ENCODE peak calls at places on chromosomes 12 and 14, in eight cellular contexts. X is IMR-90, H is left ventricle myocardium inferior, I is fibroblast of lung, Q is neuronal stem cell, K is kidney, T is small intestine, G is neural progenitor cell. S is an unnamed sample.

GRCh38 chr12:3049176-3049575 is 28.0 kb upstream of the TSPAN9 start:
- DNase-seq in X (no peak), H (no peak), I (no peak), Q (no peak), K (no peak), T (no peak), G (no peak), S (no peak)

GRCh38 chr12:82325540-82326336 is 32.4 kb downstream of the CCDC59 start:
- DNase-seq in X (no peak), H (no peak), I (no peak), Q (no peak), K (no peak), T (no peak), G (no peak), S (no peak)

GRCh38 chr12:27289414-27289813 is 43.2 kb upstream of the BMAL2 start:
- DNase-seq in X (peak; percentile 20), H (no peak), I (peak; percentile 37), Q (no peak), K (no peak), T (no peak), G (no peak), S (no peak)

GRCh38 chr12:49942921-49943662 is 7.4 kb upstream of the AQP2 start:
- DNase-seq in X (no peak), H (no peak), I (no peak), Q (no peak), K (peak; percentile 72), T (no peak), G (no peak), S (no peak)

GRCh38 chr12:19208456-19208855 is 78.9 kb downstream of the PLEKHA5 start:
- DNase-seq in X (peak; percentile 62), H (no peak), I (no peak), Q (no peak), K (no peak), T (no peak), G (no peak), S (no peak)

GRCh38 chr14:105588236-105588860 is 62.0 kb downstream of the TMEM121 start:
- DNase-seq in X (no peak), H (no peak), I (no peak), Q (no peak), K (peak; percentile 67), T (no peak), G (no peak), S (no peak)

GRCh38 chr12:67508830-67509229 is 139.7 kb upstream of the DYRK2 start:
- DNase-seq in X (no peak), H (no peak), I (peak; percentile 22), Q (no peak), K (no peak), T (peak; percentile 79), G (no peak), S (no peak)

GRCh38 chr12:112018571-112019237 is 5.5 kb downstream of the ERP29 start:
- DNase-seq in X (peak; percentile 92), H (no peak), I (peak; percentile 73), Q (no peak), K (no peak), T (no peak), G (no peak), S (no peak)

GRCh38 chr14:68757618-68758081 is 35.2 kb downstream of the ZFP36L1 start:
- DNase-seq in X (peak; percentile 28), H (peak; percentile 27), I (peak; percentile 33), Q (no peak), K (peak; percentile 87), T (no peak), G (no peak), S (no peak)

GRCh38 chr12:31300341-31300740 is 25.6 kb downstream of the SINHCAF start:
- DNase-seq in X (no peak), H (no peak), I (no peak), Q (no peak), K (no peak), T (no peak), G (no peak), S (no peak)

GRCh38 chr14:68938515-68939423 is 40.3 kb downstream of the ACTN1 start:
- DNase-seq in X (peak; percentile 48), H (peak; percentile 13), I (peak; percentile 56), Q (no peak), K (peak; percentile 85), T (peak; percentile 71), G (no peak), S (peak; percentile 72)

GRCh38 chr12:3119745-3120660 is 42.8 kb downstream of the TSPAN9 start:
- DNase-seq in X (peak; percentile 6), H (peak; percentile 79), I (peak; percentile 65), Q (no peak), K (peak; percentile 91), T (no peak), G (no peak), S (no peak)

GRCh38 chr14:87049886-87050820 is 942.8 kb downstream of the GALC start:
- DNase-seq in X (peak; percentile 47), H (no peak), I (peak; percentile 18), Q (no peak), K (no peak), T (no peak), G (peak; percentile 46), S (peak; percentile 90)

GRCh38 chr14:44847910-44848309 is 113.8 kb downstream of the KLHL28 start:
- DNase-seq in X (peak; percentile 41), H (no peak), I (peak; percentile 46), Q (no peak), K (no peak), T (no peak), G (no peak), S (no peak)

GRCh38 chr12:28184378-28184777 is 5.9 kb upstream of the CCDC91 start:
- DNase-seq in X (no peak), H (no peak), I (no peak), Q (no peak), K (no peak), T (no peak), G (no peak), S (no peak)

GRCh38 chr12:570949-571794 is 92.1 kb downstream of the NINJ2 start:
- DNase-seq in X (peak; percentile 80), H (peak; percentile 73), I (peak; percentile 77), Q (no peak), K (peak; percentile 85), T (peak; percentile 78), G (peak; percentile 47), S (peak; percentile 83)

GRCh38 chr12:15276088-15276698 is 46.1 kb upstream of the PTPRO start:
- DNase-seq in X (peak; percentile 29), H (no peak), I (peak; percentile 19), Q (peak; percentile 56), K (no peak), T (peak; percentile 39), G (peak; percentile 61), S (peak; percentile 57)

DNA sequence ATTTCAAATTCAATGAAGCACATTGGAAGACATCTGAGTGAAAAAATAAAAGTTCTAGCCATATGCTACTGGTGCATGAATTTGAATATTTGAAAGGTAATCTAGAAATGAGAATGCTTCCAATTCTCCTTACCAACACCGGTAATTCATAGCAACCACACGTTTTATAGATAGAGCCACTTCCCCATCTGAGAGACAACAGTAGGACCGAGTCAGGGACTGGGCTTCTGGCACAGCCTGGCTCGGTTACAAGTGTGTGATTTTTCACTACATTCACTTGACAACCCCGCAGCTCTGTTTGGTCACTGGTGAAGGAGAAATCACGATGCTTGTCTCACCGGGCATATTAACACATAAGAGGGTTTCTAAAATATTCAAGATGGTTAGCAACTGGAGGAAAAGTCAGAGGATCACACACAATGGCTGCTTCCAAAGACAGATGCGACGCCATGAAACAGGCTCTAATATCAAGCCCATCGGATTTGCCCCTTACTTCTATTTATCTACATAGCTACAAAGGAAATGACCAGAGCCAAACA is 86.5 kb upstream of the FOXN3 start:
- DNase-seq in X (no peak), H (no peak), I (no peak), Q (no peak), K (no peak), T (no peak), G (no peak), S (no peak)
- H3K27ac ChIP-seq in X (no peak overlapping the region), H (no peak overlapping the region), I (no peak overlapping the region), Q (no peak overlapping the region), K (no peak overlapping the region), T (no peak overlapping the region), G (no peak overlapping the region), S (no peak overlapping the region)

DNA sequence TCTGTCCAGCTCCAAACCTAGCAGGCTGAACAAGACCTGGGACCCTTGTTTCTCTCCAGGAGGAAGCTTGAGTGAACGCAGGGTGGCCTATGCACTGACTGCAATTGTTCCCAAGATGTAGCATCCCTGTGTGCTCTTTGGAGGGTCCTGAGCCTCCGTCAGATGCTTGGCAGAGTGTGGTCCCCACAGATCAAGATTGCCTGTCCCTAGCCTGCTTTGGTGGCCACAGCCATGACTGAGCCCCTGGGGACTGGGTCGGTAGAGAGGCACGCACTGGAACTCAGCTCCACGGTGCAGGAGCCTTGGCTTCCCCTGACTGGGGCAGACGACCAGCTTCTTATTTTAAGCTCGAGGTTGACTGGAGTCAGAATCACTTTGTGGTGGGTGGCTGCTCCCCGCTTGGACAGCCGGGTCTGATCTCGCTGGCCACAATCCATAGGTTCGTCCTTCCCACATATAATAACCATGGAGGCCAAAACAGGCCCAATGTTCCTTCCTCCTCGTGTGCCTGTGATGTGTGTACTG is 97.8 kb downstream of the LGMN start:
- DNase-seq in X (no peak), H (no peak), I (no peak), Q (no peak), K (peak; percentile 62), T (no peak), G (no peak), S (no peak)
- H3K4me1 ChIP-seq in X (peaks cover 38% of the 10 kb centered on the region), H (peaks cover 14% of the 10 kb centered on the region), I (peaks cover 33% of the 10 kb centered on the region), Q (no peaks in the 10 kb centered on the region), K (no peaks in the 10 kb centered on the region), T (peaks cover 3% of the 10 kb centered on the region), G (no peaks in the 10 kb centered on the region), S (no peaks in the 10 kb centered on the region)

GRCh38 chr14:91891721-91892220 is 24.4 kb upstream of the TC2N start:
- DNase-seq in X (no peak), H (no peak), I (peak; percentile 75), Q (no peak), K (peak; percentile 18), T (no peak), G (no peak), S (no peak)
- H3K27ac ChIP-seq in X (no peak overlapping the region), H (peak overlapping the region; percentile 72), I (no peak overlapping the region), Q (no peak overlapping the region), K (no peak overlapping the region), T (no peak overlapping the region), G (no peak overlapping the region), S (no peak overlapping the region)

DNA sequence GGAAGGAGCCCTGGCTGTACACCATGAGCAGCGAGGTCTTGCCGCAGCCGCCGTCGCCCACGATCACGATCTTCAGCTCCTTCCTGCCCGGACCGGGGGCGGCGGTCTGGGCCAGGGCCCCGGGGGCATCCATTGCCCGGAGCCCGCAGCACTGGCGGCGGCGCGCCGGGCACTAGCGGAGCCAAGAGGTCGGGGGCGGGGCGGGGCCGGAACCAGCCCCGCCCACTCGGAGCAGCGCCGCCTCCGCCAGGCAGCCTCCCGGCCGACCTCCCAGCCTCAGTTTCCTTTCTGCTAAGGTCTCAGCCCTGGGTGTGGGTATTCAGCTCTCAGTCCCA is at the start of gene RHOF:
- DNase-seq in X (no peak), H (peak; percentile 58), I (no peak), Q (no peak), K (peak; percentile 85), T (peak; percentile 55), G (peak; percentile 80), S (no peak)
- H3K4me1 ChIP-seq in X (peaks cover 21% of the 10 kb centered on the region), H (peaks cover 93% of the 10 kb centered on the region), I (peaks cover 34% of the 10 kb centered on the region), Q (peaks cover 22% of the 10 kb centered on the region), K (peaks cover 30% of the 10 kb centered on the region), T (peaks cover 3% of the 10 kb centered on the region), G (peaks cover 15% of the 10 kb centered on the region), S (peaks cover 15% of the 10 kb centered on the region)